ENCODE peak calls at places on chromosomes 12 and 14, in six cellular contexts. One of them, this sample, is unnamed.
A peak's percentile ranks its signal among the peaks of the same experiment; 100 is the strongest.

GRCh38 chr12:88431245-88431644 is 149.0 kb downstream of the KITLG start:
- DNase-seq in mesenchymal stem cell: no peak
- DNase-seq in heart right ventricle: no peak
- DNase-seq in SK-N-MC: no peak
- DNase-seq in endodermal cell: no peak
- DNase-seq in uterus: no peak
- DNase-seq in this sample: no peak

GRCh38 chr12:112175361-112176155 is 50.2 kb downstream of the TRAFD1 start:
- DNase-seq in heart right ventricle: no peak
- DNase-seq in SK-N-MC: no peak
- DNase-seq in uterus: no peak
- DNase-seq in mesenchymal stem cell: peak; percentile 41
- DNase-seq in endodermal cell: no peak
- DNase-seq in this sample: no peak

GRCh38 chr12:60977966-60978365 is 1282.2 kb upstream of the USP15 start:
- DNase-seq in endodermal cell: peak; percentile 72
- DNase-seq in mesenchymal stem cell: peak; percentile 6
- DNase-seq in SK-N-MC: no peak
- DNase-seq in uterus: no peak
- DNase-seq in heart right ventricle: no peak
- DNase-seq in this sample: no peak

GRCh38 chr12:116882742-116883141 is 1.5 kb upstream of the HRK start:
- DNase-seq in mesenchymal stem cell: no peak
- DNase-seq in endodermal cell: peak; percentile 61
- DNase-seq in heart right ventricle: no peak
- DNase-seq in uterus: no peak
- DNase-seq in SK-N-MC: no peak
- DNase-seq in this sample: no peak

GRCh38 chr12:3670083-3670620 is 82.8 kb downstream of the CRACR2A start:
- DNase-seq in endodermal cell: no peak
- DNase-seq in heart right ventricle: no peak
- DNase-seq in mesenchymal stem cell: no peak
- DNase-seq in uterus: no peak
- DNase-seq in SK-N-MC: no peak
- DNase-seq in this sample: no peak

GRCh38 chr12:75509621-75510020 is 1.8 kb downstream of the KRR1 start:
- DNase-seq in uterus: no peak
- DNase-seq in endodermal cell: no peak
- DNase-seq in mesenchymal stem cell: no peak
- DNase-seq in heart right ventricle: no peak
- DNase-seq in SK-N-MC: no peak
- DNase-seq in this sample: no peak

GRCh38 chr12:109952160-109952858 is 43.9 kb downstream of the GIT2 start:
- DNase-seq in endodermal cell: no peak
- DNase-seq in uterus: no peak
- DNase-seq in mesenchymal stem cell: no peak
- DNase-seq in heart right ventricle: no peak
- DNase-seq in SK-N-MC: no peak
- DNase-seq in this sample: no peak

GRCh38 chr14:77543240-77543551 is 44.6 kb upstream of the ISM2 start:
- DNase-seq in endodermal cell: peak; percentile 49
- DNase-seq in uterus: no peak
- DNase-seq in mesenchymal stem cell: peak; percentile 30
- DNase-seq in heart right ventricle: no peak
- DNase-seq in SK-N-MC: no peak
- DNase-seq in this sample: no peak

GRCh38 chr12:20436367-20436766 is 68.0 kb downstream of the PDE3A start:
- DNase-seq in SK-N-MC: no peak
- DNase-seq in endodermal cell: no peak
- DNase-seq in mesenchymal stem cell: no peak
- DNase-seq in heart right ventricle: no peak
- DNase-seq in uterus: no peak
- DNase-seq in this sample: no peak

GRCh38 chr12:100141666-100141997 is 1.0 kb downstream of the BLTP3B start:
- DNase-seq in mesenchymal stem cell: peak; percentile 91
- DNase-seq in endodermal cell: no peak
- DNase-seq in SK-N-MC: no peak
- DNase-seq in heart right ventricle: peak; percentile 33
- DNase-seq in uterus: peak; percentile 65
- DNase-seq in this sample: peak; percentile 12

GRCh38 chr12:2876431-2877046 is 435 bp downstream of the FOXM1 start:
- DNase-seq in mesenchymal stem cell: peak; percentile 54
- DNase-seq in endodermal cell: no peak
- DNase-seq in heart right ventricle: no peak
- DNase-seq in uterus: no peak
- DNase-seq in SK-N-MC: no peak
- DNase-seq in this sample: no peak

GRCh38 chr12:109098142-109098652 is 800 bp downstream of the UNG start:
- DNase-seq in SK-N-MC: no peak
- DNase-seq in mesenchymal stem cell: peak; percentile 81
- DNase-seq in heart right ventricle: peak; percentile 70
- DNase-seq in uterus: no peak
- DNase-seq in endodermal cell: no peak
- DNase-seq in this sample: no peak

GRCh38 chr12:109255377-109255776 is 53.7 kb downstream of the FOXN4 start:
- DNase-seq in uterus: no peak
- DNase-seq in endodermal cell: peak; percentile 84
- DNase-seq in mesenchymal stem cell: no peak
- DNase-seq in SK-N-MC: no peak
- DNase-seq in heart right ventricle: no peak
- DNase-seq in this sample: no peak

GRCh38 chr12:113239811-113240331 is 18.6 kb downstream of the TPCN1 start:
- DNase-seq in endodermal cell: peak; percentile 49
- DNase-seq in SK-N-MC: no peak
- DNase-seq in uterus: no peak
- DNase-seq in heart right ventricle: no peak
- DNase-seq in mesenchymal stem cell: peak; percentile 23
- DNase-seq in this sample: no peak

GRCh38 chr12:100346660-100347059 is 10.2 kb upstream of the SLC17A8 start:
- DNase-seq in SK-N-MC: no peak
- DNase-seq in heart right ventricle: no peak
- DNase-seq in endodermal cell: no peak
- DNase-seq in uterus: no peak
- DNase-seq in mesenchymal stem cell: no peak
- DNase-seq in this sample: no peak

GRCh38 chr12:125633686-125634085 is 568.5 kb downstream of the AACS start:
- DNase-seq in SK-N-MC: no peak
- DNase-seq in endodermal cell: peak; percentile 68
- DNase-seq in uterus: no peak
- DNase-seq in mesenchymal stem cell: no peak
- DNase-seq in heart right ventricle: no peak
- DNase-seq in this sample: no peak
- H3K27ac ChIP-seq in SK-N-MC: no peak overlapping the region
- H3K27ac ChIP-seq in endodermal cell: no peak overlapping the region
- H3K27ac ChIP-seq in uterus: no peak overlapping the region
- H3K27ac ChIP-seq in mesenchymal stem cell: no peak overlapping the region
- H3K27ac ChIP-seq in heart right ventricle: no peak overlapping the region
- H3K27ac ChIP-seq in this sample: no peak overlapping the region

GRCh38 chr14:30888480-30889243 is 14.3 kb downstream of the COCH start:
- DNase-seq in uterus: no peak
- DNase-seq in mesenchymal stem cell: no peak
- DNase-seq in SK-N-MC: no peak
- DNase-seq in heart right ventricle: no peak
- DNase-seq in endodermal cell: no peak
- DNase-seq in this sample: no peak
- H3K9me3 ChIP-seq in uterus: no peaks in the 10 kb centered on the region
- H3K9me3 ChIP-seq in mesenchymal stem cell: no peaks in the 10 kb centered on the region
- H3K9me3 ChIP-seq in SK-N-MC: no peaks in the 10 kb centered on the region
- H3K9me3 ChIP-seq in heart right ventricle: no peaks in the 10 kb centered on the region
- H3K9me3 ChIP-seq in endodermal cell: no peaks in the 10 kb centered on the region
- H3K9me3 ChIP-seq in this sample: no peaks in the 10 kb centered on the region

DNA sequence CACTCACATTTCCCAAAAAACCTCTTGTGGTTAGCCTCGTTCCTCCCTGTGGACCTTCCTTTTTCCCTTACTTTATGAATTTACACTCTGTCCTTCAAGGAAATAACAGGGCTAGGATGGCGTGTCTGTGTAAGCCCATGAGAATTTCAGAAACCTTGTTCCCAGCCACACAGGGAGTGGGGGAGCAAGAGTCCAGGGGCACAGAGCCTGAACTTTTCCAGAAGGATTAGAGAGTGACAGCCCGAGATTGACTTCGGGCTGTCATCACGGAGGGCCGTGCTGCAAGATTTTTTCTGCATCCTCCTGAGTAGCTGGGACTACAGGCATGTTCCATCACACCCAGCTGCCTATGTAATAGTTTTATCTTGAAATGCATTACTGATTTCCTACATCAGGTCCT is 14.4 kb downstream of the EVL start:
- DNase-seq in endodermal cell: no peak
- DNase-seq in heart right ventricle: no peak
- DNase-seq in mesenchymal stem cell: no peak
- DNase-seq in uterus: no peak
- DNase-seq in SK-N-MC: no peak
- DNase-seq in this sample: no peak
- H3K4me3 ChIP-seq in endodermal cell: no peak overlapping the region
- H3K4me3 ChIP-seq in heart right ventricle: no peak overlapping the region
- H3K4me3 ChIP-seq in mesenchymal stem cell: no peak overlapping the region
- H3K4me3 ChIP-seq in uterus: no peak overlapping the region
- H3K4me3 ChIP-seq in SK-N-MC: peak overlapping the region; percentile 8
- H3K4me3 ChIP-seq in this sample: peak overlapping the region; percentile 41

GRCh38 chr14:32007755-32008374 is 69.2 kb upstream of the ARHGAP5 start:
- DNase-seq in mesenchymal stem cell: no peak
- DNase-seq in endodermal cell: no peak
- DNase-seq in uterus: no peak
- DNase-seq in heart right ventricle: no peak
- DNase-seq in SK-N-MC: no peak
- DNase-seq in this sample: no peak
- H3K27ac ChIP-seq in mesenchymal stem cell: peak overlapping the region; percentile 94
- H3K27ac ChIP-seq in endodermal cell: no peak overlapping the region
- H3K27ac ChIP-seq in uterus: no peak overlapping the region
- H3K27ac ChIP-seq in heart right ventricle: peak overlapping the region; percentile 76
- H3K27ac ChIP-seq in SK-N-MC: no peak overlapping the region
- H3K27ac ChIP-seq in this sample: no peak overlapping the region

GRCh38 chr14:106737025-106737424 is 1210.6 kb downstream of the TMEM121 start:
- DNase-seq in uterus: no peak
- DNase-seq in heart right ventricle: no peak
- DNase-seq in mesenchymal stem cell: no peak
- DNase-seq in endodermal cell: no peak
- DNase-seq in SK-N-MC: no peak
- DNase-seq in this sample: no peak
- H3K9me3 ChIP-seq in uterus: no peaks in the 10 kb centered on the region
- H3K9me3 ChIP-seq in heart right ventricle: no peaks in the 10 kb centered on the region
- H3K9me3 ChIP-seq in mesenchymal stem cell: no peaks in the 10 kb centered on the region
- H3K9me3 ChIP-seq in endodermal cell: peaks cover 6% of the 10 kb centered on the region
- H3K9me3 ChIP-seq in SK-N-MC: no peaks in the 10 kb centered on the region
- H3K9me3 ChIP-seq in this sample: no peaks in the 10 kb centered on the region

GRCh38 chr14:63986789-63987533 is 134.2 kb downstream of the SYNE2 start:
- DNase-seq in mesenchymal stem cell: peak; percentile 84
- DNase-seq in SK-N-MC: no peak
- DNase-seq in heart right ventricle: no peak
- DNase-seq in uterus: no peak
- DNase-seq in endodermal cell: no peak
- DNase-seq in this sample: no peak

GRCh38 chr14:63982629-63983028 is 129.8 kb downstream of the SYNE2 start:
- DNase-seq in SK-N-MC: no peak
- DNase-seq in uterus: no peak
- DNase-seq in endodermal cell: no peak
- DNase-seq in mesenchymal stem cell: no peak
- DNase-seq in heart right ventricle: no peak
- DNase-seq in this sample: no peak

GRCh38 chr14:63981569-63981968 is 128.8 kb downstream of the SYNE2 start:
- DNase-seq in SK-N-MC: no peak
- DNase-seq in uterus: no peak
- DNase-seq in heart right ventricle: no peak
- DNase-seq in mesenchymal stem cell: no peak
- DNase-seq in endodermal cell: no peak
- DNase-seq in this sample: no peak

GRCh38 chr14:63982156-63982555 is 129.4 kb downstream of the SYNE2 start:
- DNase-seq in heart right ventricle: no peak
- DNase-seq in endodermal cell: no peak
- DNase-seq in SK-N-MC: no peak
- DNase-seq in uterus: no peak
- DNase-seq in mesenchymal stem cell: no peak
- DNase-seq in this sample: no peak
- H3K4me3 ChIP-seq in heart right ventricle: no peak overlapping the region
- H3K4me3 ChIP-seq in endodermal cell: no peak overlapping the region
- H3K4me3 ChIP-seq in SK-N-MC: no peak overlapping the region
- H3K4me3 ChIP-seq in uterus: no peak overlapping the region
- H3K4me3 ChIP-seq in mesenchymal stem cell: no peak overlapping the region
- H3K4me3 ChIP-seq in this sample: no peak overlapping the region

DNA sequence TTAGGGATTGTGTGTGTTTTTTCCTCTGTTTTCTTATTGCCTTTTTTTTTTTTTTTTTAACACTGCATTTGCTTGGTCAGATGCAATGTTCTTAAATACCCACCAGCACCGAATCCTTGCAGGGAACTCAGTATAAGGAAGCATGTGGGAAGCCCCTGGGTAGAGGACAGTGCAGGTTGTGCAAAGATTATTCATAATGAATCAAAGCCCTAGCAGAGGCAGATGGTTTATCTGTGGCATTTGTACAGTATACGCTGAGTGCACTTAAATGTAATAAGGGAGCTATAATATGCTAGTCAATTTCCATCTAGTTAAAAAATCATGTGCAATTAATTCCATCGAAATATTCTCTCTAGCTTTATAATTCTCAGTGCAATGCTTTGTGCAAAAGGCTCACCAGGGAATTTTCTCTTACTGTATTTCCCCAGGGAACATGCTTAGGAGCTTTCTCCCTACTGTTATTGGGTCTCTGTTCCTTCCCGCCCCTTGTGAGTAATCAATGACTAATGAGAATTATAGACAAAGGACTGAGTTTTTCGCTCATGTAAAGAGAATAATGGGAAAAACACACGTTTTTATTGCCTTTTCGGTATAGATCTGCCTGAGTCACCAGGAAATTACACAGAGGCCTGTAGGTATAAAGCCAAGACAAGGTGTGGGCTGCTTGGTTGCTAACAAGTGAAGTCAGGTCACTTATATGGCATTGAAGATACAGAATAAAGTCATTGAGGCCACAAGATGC is 1214.3 kb upstream of the TMEM132C start:
- DNase-seq in uterus: no peak
- DNase-seq in endodermal cell: no peak
- DNase-seq in SK-N-MC: no peak
- DNase-seq in mesenchymal stem cell: no peak
- DNase-seq in heart right ventricle: no peak
- DNase-seq in this sample: no peak
- H3K27ac ChIP-seq in uterus: no peak overlapping the region
- H3K27ac ChIP-seq in endodermal cell: no peak overlapping the region
- H3K27ac ChIP-seq in SK-N-MC: peak overlapping the region; percentile 78
- H3K27ac ChIP-seq in mesenchymal stem cell: no peak overlapping the region
- H3K27ac ChIP-seq in heart right ventricle: no peak overlapping the region
- H3K27ac ChIP-seq in this sample: no peak overlapping the region

DNA sequence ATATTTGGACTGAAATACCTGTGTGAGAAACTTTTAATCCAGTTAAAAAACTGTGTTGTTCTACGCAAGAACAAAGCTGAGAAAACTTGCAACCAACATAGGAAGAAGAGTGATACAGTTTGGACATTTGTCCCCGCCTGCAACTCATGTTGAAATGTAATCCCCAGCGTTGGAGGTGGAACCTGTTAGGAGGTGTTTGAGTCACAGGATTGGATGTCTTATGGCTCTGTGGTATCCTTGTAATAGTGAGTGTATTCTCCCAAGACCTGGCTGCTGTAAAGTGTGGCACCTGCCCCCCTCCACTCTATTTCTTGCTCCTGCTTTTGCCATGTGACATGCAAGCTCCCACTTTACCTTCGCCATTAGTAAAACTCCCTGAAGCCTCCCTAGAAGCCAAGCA is 28.6 kb upstream of the ADAM20 start:
- DNase-seq in endodermal cell: no peak
- DNase-seq in SK-N-MC: no peak
- DNase-seq in mesenchymal stem cell: no peak
- DNase-seq in uterus: no peak
- DNase-seq in heart right ventricle: no peak
- DNase-seq in this sample: no peak
- H3K9me3 ChIP-seq in endodermal cell: peaks cover 83% of the 10 kb centered on the region
- H3K9me3 ChIP-seq in SK-N-MC: no peaks in the 10 kb centered on the region
- H3K9me3 ChIP-seq in mesenchymal stem cell: peaks cover 15% of the 10 kb centered on the region
- H3K9me3 ChIP-seq in uterus: no peaks in the 10 kb centered on the region
- H3K9me3 ChIP-seq in heart right ventricle: peaks cover 25% of the 10 kb centered on the region
- H3K9me3 ChIP-seq in this sample: no peaks in the 10 kb centered on the region

This sample was measured in CD4-positive, alpha-beta memory T cell.